ENCODE peak calls at places on chromosomes 12 and 14, in eight cellular contexts. C, W, A, I, O, M, B and F are unnamed samples.

GRCh38 chr14:104085032-104085888 is at the start of gene ASPG:
- DNase-seq in A (no peak), B (no peak), M (no peak), C (no peak), W (peak; percentile 61), I (peak; percentile 37), O (peak; percentile 87), F (peak; percentile 56)

GRCh38 chr14:101739446-101740141 is 21.9 kb upstream of the PPP2R5C start:
- DNase-seq in A (no peak), O (no peak), M (no peak), B (no peak), W (no peak), I (no peak), C (no peak), F (no peak)

GRCh38 chr14:95125951-95126350 is 31.4 kb downstream of the DICER1 start:
- DNase-seq in W (no peak), B (no peak), I (no peak), C (no peak), O (no peak), A (no peak), M (no peak), F (no peak)

GRCh38 chr14:69818760-69819191 is 21.7 kb upstream of the SLC10A1 start:
- DNase-seq in W (peak; percentile 29), M (peak; percentile 64), C (peak; percentile 66), B (no peak), I (no peak), A (peak; percentile 29), O (peak; percentile 47), F (no peak)

GRCh38 chr14:32594766-32595165 is 265.7 kb downstream of the AKAP6 start:
- DNase-seq in O (no peak), B (no peak), C (no peak), A (no peak), M (no peak), I (no peak), W (no peak), F (no peak)

GRCh38 chr14:104427126-104427851 is 152.3 kb upstream of the C14orf180 start:
- DNase-seq in A (no peak), I (no peak), C (no peak), M (no peak), O (no peak), W (no peak), B (peak; percentile 21), F (peak; percentile 38)

GRCh38 chr14:33646692-33647260 is 304.1 kb downstream of the EGLN3 start:
- DNase-seq in C (no peak), B (no peak), O (no peak), W (no peak), I (no peak), A (peak; percentile 3), M (no peak), F (no peak)

GRCh38 chr12:52870361-52871290 is 21.8 kb upstream of the KRT78 start:
- DNase-seq in O (peak; percentile 64), B (no peak), M (peak; percentile 66), A (no peak), I (peak; percentile 55), W (peak; percentile 35), C (no peak), F (peak; percentile 73)

GRCh38 chr12:30047499-30048262 is 263.9 kb upstream of the TMTC1 start:
- DNase-seq in M (no peak), B (no peak), A (no peak), I (no peak), W (no peak), C (no peak), O (no peak), F (no peak)

GRCh38 chr12:124929649-124930419 is 15.4 kb upstream of the UBC start:
- DNase-seq in O (no peak), W (no peak), M (no peak), A (no peak), B (no peak), I (no peak), C (no peak), F (no peak)

GRCh38 chr14:57657487-57657886 is 163.8 kb upstream of the CCDC198 start:
- DNase-seq in C (no peak), I (no peak), O (no peak), M (no peak), W (no peak), B (no peak), A (peak; percentile 0), F (no peak)

GRCh38 chr14:105491366-105492006 is 440 bp downstream of the TEDC1 start:
- DNase-seq in O (peak; percentile 82), M (peak; percentile 59), A (no peak), I (peak; percentile 67), W (peak; percentile 74), B (peak; percentile 75), C (peak; percentile 68), F (peak; percentile 84)

GRCh38 chr12:9951026-9951652 is 19.0 kb upstream of the CLEC2A start:
- DNase-seq in B (no peak), W (no peak), A (no peak), O (no peak), C (no peak), M (peak; percentile 11), I (no peak), F (no peak)

GRCh38 chr12:57939291-57939690 is 2.1 kb upstream of the ATP23 start:
- DNase-seq in A (no peak), B (no peak), I (no peak), O (no peak), M (peak; percentile 14), C (no peak), W (no peak), F (no peak)

GRCh38 chr12:123237646-123238329 is 4.6 kb downstream of the MTRFR start:
- DNase-seq in M (peak; percentile 68), A (peak; percentile 21), B (peak; percentile 66), C (peak; percentile 54), O (peak; percentile 76), I (peak; percentile 64), W (peak; percentile 60), F (peak; percentile 68)

GRCh38 chr14:99066378-99066777 is 205.6 kb downstream of the BCL11B start:
- DNase-seq in I (no peak), M (peak; percentile 28), O (no peak), B (no peak), C (no peak), A (no peak), W (no peak), F (no peak)

GRCh38 chr12:9319044-9319841 is 111.0 kb upstream of the PZP start:
- DNase-seq in O (no peak), A (no peak), W (no peak), I (no peak), C (no peak), M (no peak), B (no peak), F (no peak)

GRCh38 chr12:88303335-88303734 is 161.2 kb downstream of the TMTC3 start:
- DNase-seq in C (no peak), M (no peak), W (no peak), I (no peak), O (no peak), B (no peak), A (no peak), F (no peak)

GRCh38 chr12:1605129-1606020 is 11.0 kb upstream of the FBXL14 start:
- DNase-seq in C (peak; percentile 78), M (peak; percentile 88), A (peak; percentile 49), I (peak; percentile 66), O (peak; percentile 74), W (peak; percentile 55), B (peak; percentile 82), F (peak; percentile 77)
- TF ChIP-seq CTCF in C (peak; percentile 80), M (peak; percentile 55), A (peak; percentile 80), I (peak; percentile 83), O (peak; percentile 61), W (peak; percentile 77), B (peak; percentile 43), F (peak; percentile 81)

GRCh38 chr12:19575307-19576243 is 136.3 kb downstream of the AEBP2 start:
- DNase-seq in A (no peak), I (peak; percentile 53), M (peak; percentile 31), B (no peak), C (peak; percentile 18), O (no peak), W (peak; percentile 25), F (peak; percentile 47)

GRCh38 chr12:19572920-19573558 is 133.7 kb downstream of the AEBP2 start:
- DNase-seq in A (no peak), O (no peak), C (peak; percentile 32), I (no peak), B (no peak), W (no peak), M (peak; percentile 6), F (no peak)

GRCh38 chr12:19573866-19574265 is 134.6 kb downstream of the AEBP2 start:
- DNase-seq in A (no peak), W (no peak), M (no peak), I (no peak), B (no peak), C (no peak), O (no peak), F (no peak)

GRCh38 chr12:19576421-19576925 is 137.2 kb downstream of the AEBP2 start:
- DNase-seq in W (no peak), M (no peak), O (no peak), C (no peak), B (no peak), A (peak; percentile 37), I (no peak), F (no peak)

DNA sequence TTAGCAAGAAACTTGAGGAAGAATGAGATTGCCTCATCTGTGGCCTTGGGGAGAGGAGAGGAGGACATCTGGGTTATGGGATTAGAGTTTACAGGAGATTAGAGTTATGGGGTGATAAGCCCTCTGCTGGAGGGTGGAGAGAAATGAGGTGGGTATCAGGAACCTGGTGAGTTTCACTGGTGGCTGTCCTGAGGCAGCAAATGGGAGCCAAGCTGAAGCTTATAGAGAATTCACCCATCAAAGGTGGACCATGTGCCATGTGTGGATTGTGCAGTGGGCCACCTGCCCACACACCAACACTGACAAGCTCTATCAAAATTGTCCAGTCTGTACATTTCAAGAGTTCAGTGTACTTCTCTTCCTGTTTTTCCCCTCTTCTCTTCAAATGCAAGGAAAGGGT is 135.3 kb downstream of the AEBP2 start:
- DNase-seq in C (no peak), A (no peak), M (no peak), O (no peak), W (no peak), I (no peak), B (no peak), F (no peak)
- H3K27ac ChIP-seq in C (no peak overlapping the region), A (no peak overlapping the region), M (no peak overlapping the region), O (no peak overlapping the region), W (peak overlapping the region; percentile 78), I (no peak overlapping the region), B (no peak overlapping the region), F (peak overlapping the region; percentile 58)

DNA sequence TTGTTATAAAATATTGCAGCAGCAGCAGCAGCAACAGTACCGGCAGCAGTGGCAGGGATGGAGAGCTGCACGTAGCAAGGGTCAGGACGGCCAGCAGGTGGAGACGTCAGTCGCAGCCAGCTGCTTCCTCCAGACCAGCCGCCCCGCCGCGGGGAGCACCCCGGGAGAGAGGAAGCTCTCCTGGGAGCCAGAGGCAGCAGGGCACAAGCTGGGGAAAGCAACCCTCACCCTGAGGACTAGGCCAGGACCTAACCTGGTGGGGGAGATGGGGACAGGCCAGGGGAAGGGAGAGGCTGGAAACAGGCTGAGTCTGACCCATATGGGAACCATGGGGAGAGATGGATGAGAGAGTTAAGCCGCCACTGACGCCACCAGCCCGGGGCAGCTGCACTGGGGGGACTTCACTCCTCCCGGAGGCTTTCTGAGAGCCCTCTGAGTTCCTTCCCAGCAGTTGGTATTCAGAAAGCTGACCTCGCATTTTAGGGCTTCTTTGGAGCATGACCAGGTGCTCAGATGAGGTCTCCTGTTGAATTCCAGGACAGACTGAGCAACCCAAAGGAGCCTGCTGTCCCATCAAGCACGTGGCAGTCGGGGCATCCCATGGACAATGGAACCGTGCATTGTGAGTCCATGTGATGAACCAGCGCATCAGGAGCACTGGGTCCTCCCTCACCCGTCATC is 56.3 kb downstream of the SPTB start:
- DNase-seq in M (peak; percentile 82), C (peak; percentile 38), W (peak; percentile 71), I (peak; percentile 73), A (no peak), O (peak; percentile 85), B (peak; percentile 68), F (peak; percentile 87)
- TF ChIP-seq CTCF in M (peak; percentile 80), C (peak; percentile 80), W (peak; percentile 80), I (peak; percentile 83), A (peak; percentile 84), O (peak; percentile 29), B (peak; percentile 78), F (peak; percentile 77)

GRCh38 chr12:102573237-102573636 is 92.9 kb upstream of the IGF1 start:
- DNase-seq in O (no peak), W (no peak), C (no peak), B (no peak), I (no peak), M (no peak), A (no peak), F (no peak)
- H3K27ac ChIP-seq in O (no peak overlapping the region), W (no peak overlapping the region), C (no peak overlapping the region), B (no peak overlapping the region), I (no peak overlapping the region), M (no peak overlapping the region), A (no peak overlapping the region), F (no peak overlapping the region)